ENCODE peak calls at places on chromosomes 3 and 15, in seven cellular contexts. One of them, this sample, is unnamed.

GRCh38 chr3:183823963-183824362 is 1.4 kb downstream of the MAP6D1 start:
- DNase-seq in stomach: no peak
- DNase-seq in upper lobe of left lung: no peak
- DNase-seq in SK-N-SH: no peak
- DNase-seq in K562: no peak
- DNase-seq in suprapubic skin: no peak
- DNase-seq in HCT116: no peak
- DNase-seq in this sample: no peak

GRCh38 chr3:58107597-58107996 is 99.4 kb downstream of the FLNB start:
- DNase-seq in upper lobe of left lung: no peak
- DNase-seq in K562: peak; percentile 25
- DNase-seq in HCT116: no peak
- DNase-seq in SK-N-SH: no peak
- DNase-seq in suprapubic skin: no peak
- DNase-seq in stomach: no peak
- DNase-seq in this sample: no peak

GRCh38 chr3:14492948-14493881 is 46.9 kb downstream of the GRIP2 start:
- DNase-seq in SK-N-SH: no peak
- DNase-seq in stomach: no peak
- DNase-seq in K562: no peak
- DNase-seq in upper lobe of left lung: no peak
- DNase-seq in HCT116: no peak
- DNase-seq in suprapubic skin: peak; percentile 45
- DNase-seq in this sample: no peak

GRCh38 chr15:89999676-90000174 is 1.4 kb upstream of the ZNF710 start:
- DNase-seq in suprapubic skin: peak; percentile 67
- DNase-seq in K562: no peak
- DNase-seq in SK-N-SH: no peak
- DNase-seq in HCT116: no peak
- DNase-seq in stomach: no peak
- DNase-seq in upper lobe of left lung: peak; percentile 35
- DNase-seq in this sample: no peak

GRCh38 chr3:59857589-59858346 is 807.9 kb upstream of the CFAP20DC start:
- DNase-seq in stomach: peak; percentile 88
- DNase-seq in K562: peak; percentile 62
- DNase-seq in SK-N-SH: peak; percentile 62
- DNase-seq in upper lobe of left lung: no peak
- DNase-seq in suprapubic skin: peak; percentile 72
- DNase-seq in HCT116: peak; percentile 73
- DNase-seq in this sample: peak; percentile 68

GRCh38 chr3:181567446-181568075 is 144.2 kb upstream of the SOX2 start:
- DNase-seq in suprapubic skin: no peak
- DNase-seq in stomach: no peak
- DNase-seq in upper lobe of left lung: no peak
- DNase-seq in SK-N-SH: no peak
- DNase-seq in HCT116: no peak
- DNase-seq in K562: no peak
- DNase-seq in this sample: no peak

GRCh38 chr15:59543721-59544547 is 67.6 kb upstream of the GCNT3 start:
- DNase-seq in K562: peak; percentile 40
- DNase-seq in SK-N-SH: no peak
- DNase-seq in suprapubic skin: no peak
- DNase-seq in stomach: no peak
- DNase-seq in upper lobe of left lung: no peak
- DNase-seq in HCT116: no peak
- DNase-seq in this sample: no peak

GRCh38 chr3:18099611-18100010 is 325.5 kb downstream of the SATB1 start:
- DNase-seq in K562: no peak
- DNase-seq in SK-N-SH: no peak
- DNase-seq in suprapubic skin: no peak
- DNase-seq in HCT116: no peak
- DNase-seq in stomach: no peak
- DNase-seq in upper lobe of left lung: no peak
- DNase-seq in this sample: no peak

GRCh38 chr3:187722206-187722612 is 19.9 kb upstream of the RTP2 start:
- DNase-seq in SK-N-SH: no peak
- DNase-seq in upper lobe of left lung: no peak
- DNase-seq in HCT116: no peak
- DNase-seq in K562: no peak
- DNase-seq in suprapubic skin: no peak
- DNase-seq in stomach: no peak
- DNase-seq in this sample: no peak

GRCh38 chr3:129599607-129600006 is 6.9 kb downstream of the PLXND1 start:
- DNase-seq in K562: peak; percentile 78
- DNase-seq in stomach: no peak
- DNase-seq in upper lobe of left lung: peak; percentile 36
- DNase-seq in HCT116: no peak
- DNase-seq in suprapubic skin: no peak
- DNase-seq in SK-N-SH: no peak
- DNase-seq in this sample: no peak

GRCh38 chr15:60326824-60327654 is 70.7 kb downstream of the ANXA2 start:
- DNase-seq in suprapubic skin: no peak
- DNase-seq in K562: peak; percentile 68
- DNase-seq in upper lobe of left lung: no peak
- DNase-seq in HCT116: peak; percentile 47
- DNase-seq in stomach: no peak
- DNase-seq in SK-N-SH: peak; percentile 40
- DNase-seq in this sample: no peak

GRCh38 chr3:46690798-46691197 is 2.7 kb downstream of the ALS2CL start:
- DNase-seq in HCT116: no peak
- DNase-seq in SK-N-SH: no peak
- DNase-seq in suprapubic skin: no peak
- DNase-seq in K562: no peak
- DNase-seq in stomach: peak; percentile 68
- DNase-seq in upper lobe of left lung: no peak
- DNase-seq in this sample: no peak

GRCh38 chr15:90633361-90633760 is 83.8 kb upstream of the BLM start:
- DNase-seq in stomach: no peak
- DNase-seq in HCT116: no peak
- DNase-seq in suprapubic skin: peak; percentile 43
- DNase-seq in SK-N-SH: no peak
- DNase-seq in K562: no peak
- DNase-seq in upper lobe of left lung: no peak
- DNase-seq in this sample: no peak

GRCh38 chr3:49519266-49519665 is 35.0 kb upstream of the BSN start:
- DNase-seq in HCT116: no peak
- DNase-seq in K562: no peak
- DNase-seq in upper lobe of left lung: no peak
- DNase-seq in SK-N-SH: no peak
- DNase-seq in stomach: no peak
- DNase-seq in suprapubic skin: no peak
- DNase-seq in this sample: peak; percentile 69

GRCh38 chr15:41610048-41610447 is 50.2 kb upstream of the MGA start:
- DNase-seq in suprapubic skin: no peak
- DNase-seq in HCT116: no peak
- DNase-seq in SK-N-SH: no peak
- DNase-seq in stomach: no peak
- DNase-seq in K562: no peak
- DNase-seq in upper lobe of left lung: no peak
- DNase-seq in this sample: no peak

GRCh38 chr3:64495413-64495812 is 192.4 kb downstream of the ADAMTS9 start:
- DNase-seq in upper lobe of left lung: no peak
- DNase-seq in suprapubic skin: no peak
- DNase-seq in K562: no peak
- DNase-seq in stomach: no peak
- DNase-seq in HCT116: no peak
- DNase-seq in SK-N-SH: no peak
- DNase-seq in this sample: no peak

GRCh38 chr3:62361824-62362223 is 11.5 kb downstream of the FEZF2 start:
- DNase-seq in K562: no peak
- DNase-seq in HCT116: peak; percentile 3
- DNase-seq in SK-N-SH: no peak
- DNase-seq in stomach: no peak
- DNase-seq in upper lobe of left lung: no peak
- DNase-seq in suprapubic skin: no peak
- DNase-seq in this sample: no peak

GRCh38 chr3:53775834-53776251 is 70.4 kb downstream of the CHDH start:
- DNase-seq in upper lobe of left lung: no peak
- DNase-seq in suprapubic skin: no peak
- DNase-seq in stomach: no peak
- DNase-seq in SK-N-SH: no peak
- DNase-seq in K562: no peak
- DNase-seq in HCT116: no peak
- DNase-seq in this sample: no peak

GRCh38 chr3:29346828-29347227 is 66.0 kb downstream of the RBMS3 start:
- DNase-seq in suprapubic skin: no peak
- DNase-seq in HCT116: no peak
- DNase-seq in stomach: no peak
- DNase-seq in K562: no peak
- DNase-seq in SK-N-SH: no peak
- DNase-seq in upper lobe of left lung: no peak
- DNase-seq in this sample: no peak

GRCh38 chr3:49807427-49808114 is 4.5 kb downstream of the INKA1 start:
- DNase-seq in HCT116: no peak
- DNase-seq in SK-N-SH: peak; percentile 55
- DNase-seq in upper lobe of left lung: no peak
- DNase-seq in K562: peak; percentile 36
- DNase-seq in suprapubic skin: no peak
- DNase-seq in stomach: no peak
- DNase-seq in this sample: no peak

GRCh38 chr15:40344217-40344616 is 3.5 kb upstream of the CCDC9B start:
- DNase-seq in upper lobe of left lung: no peak
- DNase-seq in stomach: no peak
- DNase-seq in K562: no peak
- DNase-seq in SK-N-SH: no peak
- DNase-seq in HCT116: no peak
- DNase-seq in suprapubic skin: no peak
- DNase-seq in this sample: no peak

GRCh38 chr3:123803521-123803920 is 80.6 kb downstream of the MYLK start:
- DNase-seq in stomach: no peak
- DNase-seq in upper lobe of left lung: no peak
- DNase-seq in suprapubic skin: no peak
- DNase-seq in K562: no peak
- DNase-seq in HCT116: no peak
- DNase-seq in SK-N-SH: no peak
- DNase-seq in this sample: no peak

GRCh38 chr15:69713726-69714559 is 261.3 kb downstream of the RPLP1 start:
- DNase-seq in upper lobe of left lung: no peak
- DNase-seq in stomach: no peak
- DNase-seq in HCT116: no peak
- DNase-seq in K562: no peak
- DNase-seq in suprapubic skin: no peak
- DNase-seq in SK-N-SH: no peak
- DNase-seq in this sample: no peak

GRCh38 chr3:129184396-129184656 is 630 bp upstream of the CNBP start:
- DNase-seq in K562: peak; percentile 51
- DNase-seq in suprapubic skin: no peak
- DNase-seq in upper lobe of left lung: no peak
- DNase-seq in stomach: no peak
- DNase-seq in HCT116: no peak
- DNase-seq in SK-N-SH: peak; percentile 62
- DNase-seq in this sample: peak; percentile 30

GRCh38 chr3:62558549-62559112 is 185.3 kb upstream of the FEZF2 start:
- DNase-seq in SK-N-SH: peak; percentile 53
- DNase-seq in suprapubic skin: no peak
- DNase-seq in stomach: no peak
- DNase-seq in upper lobe of left lung: no peak
- DNase-seq in K562: peak; percentile 12
- DNase-seq in HCT116: no peak
- DNase-seq in this sample: no peak

GRCh38 chr15:90890839-90891238 is 6.5 kb downstream of the FES start:
- DNase-seq in K562: no peak
- DNase-seq in suprapubic skin: peak; percentile 56
- DNase-seq in SK-N-SH: no peak
- DNase-seq in HCT116: no peak
- DNase-seq in upper lobe of left lung: no peak
- DNase-seq in stomach: no peak
- DNase-seq in this sample: no peak

GRCh38 chr3:113084777-113085176 is 94.0 kb downstream of the GTPBP8 start:
- DNase-seq in K562: no peak
- DNase-seq in stomach: peak; percentile 31
- DNase-seq in HCT116: no peak
- DNase-seq in suprapubic skin: no peak
- DNase-seq in SK-N-SH: no peak
- DNase-seq in upper lobe of left lung: no peak
- DNase-seq in this sample: no peak

GRCh38 chr15:52337198-52337853 is 41.7 kb upstream of the MYO5C start:
- DNase-seq in HCT116: no peak
- DNase-seq in suprapubic skin: no peak
- DNase-seq in stomach: no peak
- DNase-seq in SK-N-SH: no peak
- DNase-seq in K562: no peak
- DNase-seq in upper lobe of left lung: no peak
- DNase-seq in this sample: no peak

GRCh38 chr3:44120721-44121582 is 120.7 kb upstream of the TOPAZ1 start:
- DNase-seq in SK-N-SH: no peak
- DNase-seq in suprapubic skin: no peak
- DNase-seq in upper lobe of left lung: no peak
- DNase-seq in K562: no peak
- DNase-seq in stomach: no peak
- DNase-seq in HCT116: no peak
- DNase-seq in this sample: peak; percentile 59

GRCh38 chr15:62886431-62887071 is 156.0 kb upstream of the TPM1 start:
- DNase-seq in HCT116: no peak
- DNase-seq in upper lobe of left lung: no peak
- DNase-seq in suprapubic skin: no peak
- DNase-seq in stomach: no peak
- DNase-seq in K562: no peak
- DNase-seq in SK-N-SH: no peak
- DNase-seq in this sample: no peak
- H3K4me1 ChIP-seq in HCT116: no peaks in the 10 kb centered on the region
- H3K4me1 ChIP-seq in upper lobe of left lung: peaks cover 5% of the 10 kb centered on the region
- H3K4me1 ChIP-seq in suprapubic skin: peaks cover 30% of the 10 kb centered on the region
- H3K4me1 ChIP-seq in stomach: peaks cover 38% of the 10 kb centered on the region
- H3K4me1 ChIP-seq in K562: no peaks in the 10 kb centered on the region
- H3K4me1 ChIP-seq in SK-N-SH: peaks cover 30% of the 10 kb centered on the region
- H3K4me1 ChIP-seq in this sample: no peaks in the 10 kb centered on the region

DNA sequence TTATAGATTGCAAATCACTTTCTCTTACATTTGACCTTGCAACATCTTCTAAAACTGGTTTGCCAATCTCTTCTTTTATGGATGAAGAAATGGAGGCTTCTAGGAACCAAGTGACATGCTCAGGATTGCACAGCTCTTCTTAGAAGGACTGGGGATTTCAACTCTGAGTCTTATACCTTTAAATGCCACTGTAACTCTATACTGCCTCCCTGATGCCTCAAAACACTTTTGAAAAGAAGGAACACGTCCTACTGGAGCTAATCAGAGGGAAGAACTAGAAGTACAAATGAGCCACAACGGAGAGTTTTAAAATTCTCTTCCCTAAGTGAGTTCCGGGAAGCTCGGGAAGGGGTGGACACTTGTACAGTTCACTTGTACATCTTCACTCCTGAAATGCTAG is 973 bp upstream of the MITF start:
- DNase-seq in upper lobe of left lung: no peak
- DNase-seq in SK-N-SH: no peak
- DNase-seq in HCT116: no peak
- DNase-seq in K562: peak; percentile 41
- DNase-seq in suprapubic skin: no peak
- DNase-seq in stomach: no peak
- DNase-seq in this sample: no peak
- TF ChIP-seq POLR2AphosphoS5 in upper lobe of left lung: no peak
- TF ChIP-seq POLR2AphosphoS5 in SK-N-SH: no peak
- TF ChIP-seq POLR2AphosphoS5 in HCT116: no peak
- TF ChIP-seq POLR2AphosphoS5 in K562: no peak
- TF ChIP-seq POLR2AphosphoS5 in suprapubic skin: no peak
- TF ChIP-seq POLR2AphosphoS5 in stomach: no peak
- TF ChIP-seq POLR2AphosphoS5 in this sample: no peak

GRCh38 chr15:88913017-88913849 is at the start of gene MFGE8:
- DNase-seq in stomach: peak; percentile 54
- DNase-seq in suprapubic skin: peak; percentile 87
- DNase-seq in K562: peak; percentile 90
- DNase-seq in upper lobe of left lung: peak; percentile 95
- DNase-seq in HCT116: no peak
- DNase-seq in SK-N-SH: peak; percentile 93
- DNase-seq in this sample: no peak
- H3K4me1 ChIP-seq in stomach: peaks cover 43% of the 10 kb centered on the region
- H3K4me1 ChIP-seq in suprapubic skin: peaks cover 48% of the 10 kb centered on the region
- H3K4me1 ChIP-seq in K562: peaks cover 38% of the 10 kb centered on the region
- H3K4me1 ChIP-seq in upper lobe of left lung: peaks cover 41% of the 10 kb centered on the region
- H3K4me1 ChIP-seq in HCT116: peaks cover 23% of the 10 kb centered on the region
- H3K4me1 ChIP-seq in SK-N-SH: peaks cover 9% of the 10 kb centered on the region
- H3K4me1 ChIP-seq in this sample: peaks cover 10% of the 10 kb centered on the region

GRCh38 chr3:141680620-141681389 is 57.3 kb upstream of the RNF7 start:
- DNase-seq in SK-N-SH: peak; percentile 37
- DNase-seq in K562: peak; percentile 45
- DNase-seq in suprapubic skin: no peak
- DNase-seq in upper lobe of left lung: no peak
- DNase-seq in stomach: no peak
- DNase-seq in HCT116: no peak
- DNase-seq in this sample: no peak
- TF ChIP-seq POLR2AphosphoS5 in SK-N-SH: no peak
- TF ChIP-seq POLR2AphosphoS5 in K562: no peak
- TF ChIP-seq POLR2AphosphoS5 in suprapubic skin: no peak
- TF ChIP-seq POLR2AphosphoS5 in upper lobe of left lung: no peak
- TF ChIP-seq POLR2AphosphoS5 in stomach: no peak
- TF ChIP-seq POLR2AphosphoS5 in HCT116: no peak
- TF ChIP-seq POLR2AphosphoS5 in this sample: no peak

This sample was measured in breast epithelium.